ENCODE peak calls at places on chromosome 15, in four cellular contexts. One of them, this sample, is unnamed.

GRCh38 chr15:81097893-81098280 is 36.2 kb upstream of the CFAP161 start:
- ATAC-seq in GM12878: no peak
- ATAC-seq in A549: peak
- ATAC-seq in HepG2: no peak
- ATAC-seq in this sample: no peak

GRCh38 chr15:94305133-94305532 is 73.8 kb downstream of the MCTP2 start:
- ATAC-seq in GM12878: peak
- ATAC-seq in A549: no peak
- ATAC-seq in HepG2: no peak
- ATAC-seq in this sample: no peak

GRCh38 chr15:46280753-46281521 is 646.1 kb downstream of the SQOR start:
- ATAC-seq in GM12878: no peak
- ATAC-seq in A549: no peak
- ATAC-seq in HepG2: no peak
- ATAC-seq in this sample: no peak

GRCh38 chr15:50051811-50052419 is 67.1 kb downstream of the ATP8B4 start:
- ATAC-seq in GM12878: peak
- ATAC-seq in A549: peak
- ATAC-seq in HepG2: peak
- ATAC-seq in this sample: peak

GRCh38 chr15:83928392-83928734 is 274.4 kb downstream of the ADAMTSL3 start:
- ATAC-seq in GM12878: peak
- ATAC-seq in A549: no peak
- ATAC-seq in HepG2: no peak
- ATAC-seq in this sample: no peak

GRCh38 chr15:48064435-48064834 is 56.4 kb upstream of the SLC24A5 start:
- ATAC-seq in GM12878: no peak
- ATAC-seq in A549: no peak
- ATAC-seq in HepG2: no peak
- ATAC-seq in this sample: peak

GRCh38 chr15:53716909-53717878 is 42.3 kb downstream of the WDR72 start:
- ATAC-seq in GM12878: peak
- ATAC-seq in A549: peak
- ATAC-seq in HepG2: peak
- ATAC-seq in this sample: no peak

GRCh38 chr15:64681424-64682024 is 93.9 kb downstream of the RBPMS2 start:
- ATAC-seq in GM12878: peak
- ATAC-seq in A549: peak
- ATAC-seq in HepG2: peak
- ATAC-seq in this sample: peak

GRCh38 chr15:55599384-55599783 is 11.2 kb upstream of the PYGO1 start:
- ATAC-seq in GM12878: no peak
- ATAC-seq in A549: no peak
- ATAC-seq in HepG2: no peak
- ATAC-seq in this sample: no peak

GRCh38 chr15:73467758-73468157 is 24.8 kb downstream of the REC114 start:
- ATAC-seq in GM12878: no peak
- ATAC-seq in A549: no peak
- ATAC-seq in HepG2: no peak
- ATAC-seq in this sample: no peak

GRCh38 chr15:82950746-82951370 is 1.7 kb downstream of the HOMER2 start:
- ATAC-seq in GM12878: peak
- ATAC-seq in A549: no peak
- ATAC-seq in HepG2: no peak
- ATAC-seq in this sample: no peak

GRCh38 chr15:64970696-64971095 is 19.0 kb downstream of the SPG21 start:
- ATAC-seq in GM12878: no peak
- ATAC-seq in A549: no peak
- ATAC-seq in HepG2: no peak
- ATAC-seq in this sample: no peak

GRCh38 chr15:100350434-100351226 is 8.9 kb upstream of the ADAMTS17 start:
- ATAC-seq in GM12878: no peak
- ATAC-seq in A549: peak
- ATAC-seq in HepG2: peak
- ATAC-seq in this sample: peak

GRCh38 chr15:43249699-43250203 is 17.0 kb downstream of the TGM5 start:
- ATAC-seq in GM12878: peak
- ATAC-seq in A549: no peak
- ATAC-seq in HepG2: no peak
- ATAC-seq in this sample: no peak

GRCh38 chr15:66408254-66408653 is 21.5 kb downstream of the MAP2K1 start:
- ATAC-seq in GM12878: no peak
- ATAC-seq in A549: no peak
- ATAC-seq in HepG2: no peak
- ATAC-seq in this sample: no peak

GRCh38 chr15:87496109-87496508 is 760.4 kb downstream of the NTRK3 start:
- ATAC-seq in GM12878: no peak
- ATAC-seq in A549: no peak
- ATAC-seq in HepG2: no peak
- ATAC-seq in this sample: no peak

GRCh38 chr15:72169921-72170611 is 27.5 kb downstream of the GRAMD2A start:
- ATAC-seq in GM12878: no peak
- ATAC-seq in A549: no peak
- ATAC-seq in HepG2: no peak
- ATAC-seq in this sample: no peak

GRCh38 chr15:55834331-55834730 is 91.4 kb upstream of the PRTG start:
- ATAC-seq in GM12878: no peak
- ATAC-seq in A549: no peak
- ATAC-seq in HepG2: no peak
- ATAC-seq in this sample: no peak

GRCh38 chr15:26477044-26477443 is 295.8 kb downstream of the GABRB3 start:
- ATAC-seq in GM12878: no peak
- ATAC-seq in A549: no peak
- ATAC-seq in HepG2: no peak
- ATAC-seq in this sample: no peak

GRCh38 chr15:55255714-55256113 is 33.9 kb downstream of the RAB27A start:
- ATAC-seq in GM12878: peak
- ATAC-seq in A549: no peak
- ATAC-seq in HepG2: no peak
- ATAC-seq in this sample: no peak

DNA sequence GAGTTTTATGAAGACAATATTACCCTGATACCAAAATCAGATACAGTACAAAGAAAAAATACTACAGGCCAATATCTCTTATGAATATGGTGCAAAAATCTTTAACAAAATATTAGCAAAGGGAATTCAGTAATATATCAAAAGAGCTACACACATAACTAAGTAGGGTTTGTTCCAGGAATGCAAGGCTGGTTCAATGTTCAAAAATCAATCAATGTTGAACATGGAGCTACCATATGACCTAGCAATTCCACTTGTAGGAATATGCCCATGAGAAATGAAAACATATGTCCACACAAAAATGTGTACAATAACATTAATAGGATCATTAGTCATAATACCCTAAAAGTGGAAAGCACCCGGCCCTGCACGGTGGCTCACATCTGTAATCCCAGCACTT is 7.8 kb downstream of the OCA2 start:
- ATAC-seq in GM12878: no peak
- ATAC-seq in A549: no peak
- ATAC-seq in HepG2: no peak
- ATAC-seq in this sample: no peak
- TF ChIP-seq POLR2A in GM12878: no peak
- TF ChIP-seq POLR2A in A549: no peak
- TF ChIP-seq POLR2A in HepG2: no peak
- TF ChIP-seq POLR2A in this sample: no peak

GRCh38 chr15:85024003-85024402 is 42.3 kb downstream of the PDE8A start:
- ATAC-seq in GM12878: peak
- ATAC-seq in A549: peak
- ATAC-seq in HepG2: no peak
- ATAC-seq in this sample: no peak
- TF ChIP-seq EP300 in GM12878: no peak
- TF ChIP-seq EP300 in A549: no peak
- TF ChIP-seq EP300 in HepG2: no peak
- TF ChIP-seq EP300 in this sample: no peak

GRCh38 chr15:70802629-70803028 is 39.3 kb upstream of the UACA start:
- ATAC-seq in GM12878: no peak
- ATAC-seq in A549: peak
- ATAC-seq in HepG2: no peak
- ATAC-seq in this sample: no peak
- H3K27ac ChIP-seq in GM12878: no peak
- H3K27ac ChIP-seq in A549: peak
- H3K27ac ChIP-seq in HepG2: no peak
- H3K27ac ChIP-seq in this sample: no peak

DNA sequence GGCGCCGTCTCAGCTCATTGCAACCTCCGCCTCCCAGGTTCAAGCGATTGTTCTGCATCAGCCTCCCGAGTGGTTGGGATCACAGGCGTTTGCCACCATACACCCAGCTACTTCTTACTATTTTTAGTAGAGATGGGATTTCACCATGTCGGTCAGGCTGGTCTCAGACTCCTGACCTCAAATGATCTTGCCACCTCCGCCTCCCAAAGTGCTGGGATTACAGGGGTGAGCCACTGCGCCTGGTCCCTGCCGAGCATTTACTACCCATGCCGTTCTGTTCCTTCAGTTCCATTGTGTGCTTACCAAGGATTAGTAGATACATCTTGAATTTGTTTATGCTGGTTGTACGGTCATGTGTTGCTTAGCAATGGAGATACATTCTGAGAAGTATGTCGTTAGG is 10.3 kb downstream of the CHD2 start:
- ATAC-seq in GM12878: no peak
- ATAC-seq in A549: no peak
- ATAC-seq in HepG2: no peak
- ATAC-seq in this sample: no peak
- TF ChIP-seq POLR2A in GM12878: no peak
- TF ChIP-seq POLR2A in A549: no peak
- TF ChIP-seq POLR2A in HepG2: no peak
- TF ChIP-seq POLR2A in this sample: no peak

GRCh38 chr15:69140306-69140705 is 20.1 kb upstream of the GLCE start:
- ATAC-seq in GM12878: no peak
- ATAC-seq in A549: no peak
- ATAC-seq in HepG2: no peak
- ATAC-seq in this sample: no peak
- TF ChIP-seq EP300 in GM12878: no peak
- TF ChIP-seq EP300 in A549: no peak
- TF ChIP-seq EP300 in HepG2: no peak
- TF ChIP-seq EP300 in this sample: no peak

DNA sequence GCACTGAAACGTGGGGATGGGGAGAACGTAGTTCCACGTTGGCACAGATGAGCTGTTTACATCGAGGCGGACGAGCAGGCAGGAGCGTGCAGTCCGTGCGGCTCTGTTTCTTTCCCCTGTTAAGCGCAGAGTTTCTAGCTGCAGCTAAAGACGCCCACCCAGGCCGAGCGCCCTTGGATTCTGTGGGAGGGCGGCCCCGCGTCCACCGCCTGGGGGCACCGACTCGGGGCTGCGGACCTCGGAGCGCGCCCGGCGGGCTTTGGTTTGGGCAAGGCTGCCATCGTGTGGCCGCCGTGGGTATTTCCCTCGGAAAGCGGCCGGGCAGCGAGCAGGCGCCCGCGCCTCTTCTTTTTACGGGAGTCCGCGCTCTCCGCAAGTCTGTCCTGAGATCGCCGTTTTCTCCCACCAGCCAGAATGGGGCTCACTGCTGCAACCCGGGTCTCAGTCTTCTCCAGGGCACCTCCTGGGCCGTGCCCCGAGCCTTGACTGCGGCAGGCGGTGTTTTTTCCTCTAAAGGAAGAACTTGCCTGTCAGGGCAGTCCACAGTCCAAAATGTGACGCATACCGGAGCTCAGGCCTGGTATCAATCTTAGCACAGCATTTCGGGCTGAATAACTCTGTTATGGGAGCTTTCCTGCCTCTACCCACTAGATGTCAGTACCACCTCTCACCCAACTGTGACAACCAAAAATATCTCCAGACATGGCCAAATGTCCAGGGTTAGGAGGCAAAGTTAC is 219.9 kb upstream of the IGF1R start:
- ATAC-seq in GM12878: peak
- ATAC-seq in A549: peak
- ATAC-seq in HepG2: peak
- ATAC-seq in this sample: peak
- H3K27ac ChIP-seq in GM12878: no peak
- H3K27ac ChIP-seq in A549: peak
- H3K27ac ChIP-seq in HepG2: no peak
- H3K27ac ChIP-seq in this sample: peak

GRCh38 chr15:59035157-59035556 is 47.7 kb downstream of the RNF111 start:
- ATAC-seq in GM12878: no peak
- ATAC-seq in A549: no peak
- ATAC-seq in HepG2: no peak
- ATAC-seq in this sample: no peak

GRCh38 chr15:59042041-59042440 is 54.6 kb downstream of the RNF111 start:
- ATAC-seq in GM12878: no peak
- ATAC-seq in A549: no peak
- ATAC-seq in HepG2: no peak
- ATAC-seq in this sample: no peak

DNA sequence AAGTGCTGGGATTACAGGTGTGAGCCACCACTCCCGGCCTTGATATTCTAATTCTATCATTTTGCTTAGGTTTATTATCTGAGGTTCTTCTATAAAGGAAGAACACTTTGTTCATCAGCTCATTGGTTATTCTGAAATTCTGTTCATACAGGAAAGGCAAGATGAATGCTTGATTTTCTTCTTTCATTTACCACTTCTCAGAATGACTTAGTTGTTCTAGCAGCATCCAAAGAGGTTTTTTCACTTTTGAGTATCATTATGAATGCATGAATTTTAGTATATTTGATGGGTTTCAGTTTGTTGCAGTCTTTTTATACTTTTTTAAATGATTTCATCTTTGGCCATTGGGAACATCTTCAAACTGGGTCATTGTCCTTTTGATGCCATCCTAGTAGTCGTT is 51.8 kb downstream of the RNF111 start:
- ATAC-seq in GM12878: no peak
- ATAC-seq in A549: no peak
- ATAC-seq in HepG2: no peak
- ATAC-seq in this sample: no peak
- TF ChIP-seq POLR2A in GM12878: no peak
- TF ChIP-seq POLR2A in A549: no peak
- TF ChIP-seq POLR2A in HepG2: no peak
- TF ChIP-seq POLR2A in this sample: no peak

GRCh38 chr15:98763179-98763578 is 114.8 kb downstream of the IGF1R start:
- ATAC-seq in GM12878: no peak
- ATAC-seq in A549: no peak
- ATAC-seq in HepG2: no peak
- ATAC-seq in this sample: no peak
- TF ChIP-seq EP300 in GM12878: no peak
- TF ChIP-seq EP300 in A549: no peak
- TF ChIP-seq EP300 in HepG2: no peak
- TF ChIP-seq EP300 in this sample: no peak